ENCODE peak calls at places on chromosomes 3 and 15, in eight cellular contexts. Q is IMR-90, S is Peyer's patch, W is neural progenitor cell, C is testis, P is body of pancreas, G is uterus, H is breast epithelium. F is an unnamed sample.

GRCh38 chr15:101496198-101496986 is 6.9 kb upstream of the PCSK6 start:
- DNase-seq in C (no peak), H (no peak), S (no peak), Q (no peak), W (peak; percentile 34), P (no peak), G (no peak), F (no peak)

GRCh38 chr15:38558714-38559059 is 5.9 kb downstream of the RASGRP1 start:
- DNase-seq in G (no peak), P (no peak), W (peak; percentile 7), C (no peak), H (no peak), S (no peak), Q (peak; percentile 80), F (no peak)

GRCh38 chr3:135757421-135757820 is 208.1 kb upstream of the PPP2R3A start:
- DNase-seq in W (no peak), C (no peak), G (no peak), H (no peak), S (no peak), P (no peak), Q (no peak), F (no peak)

GRCh38 chr3:104438761-104439160 is 927.9 kb upstream of the ALCAM start:
- DNase-seq in C (no peak), Q (no peak), P (no peak), G (no peak), W (no peak), S (no peak), H (no peak), F (no peak)

GRCh38 chr3:30098206-30098605 is 508.2 kb upstream of the TGFBR2 start:
- DNase-seq in G (no peak), W (no peak), C (no peak), H (no peak), Q (peak; percentile 36), P (no peak), S (no peak), F (no peak)

GRCh38 chr3:106473576-106474506 is 605.0 kb upstream of the CBLB start:
- DNase-seq in C (no peak), Q (no peak), H (no peak), P (no peak), W (no peak), G (no peak), S (no peak), F (no peak)

GRCh38 chr3:71987089-71987735 is 202.3 kb upstream of the PROK2 start:
- DNase-seq in S (no peak), P (no peak), H (no peak), Q (peak; percentile 11), G (no peak), W (no peak), C (peak; percentile 26), F (no peak)

GRCh38 chr15:79433610-79434009 is 1.5 kb downstream of the MINAR1 start:
- DNase-seq in H (no peak), G (no peak), Q (no peak), C (no peak), P (no peak), W (peak; percentile 65), S (no peak), F (peak; percentile 28)

GRCh38 chr3:168653255-168653654 is 557.5 kb upstream of the GOLIM4 start:
- DNase-seq in C (no peak), W (peak; percentile 54), P (no peak), Q (no peak), H (no peak), S (no peak), G (no peak), F (no peak)

GRCh38 chr3:2392981-2393380 is 294.3 kb downstream of the CNTN4 start:
- DNase-seq in Q (no peak), W (no peak), S (no peak), H (no peak), G (no peak), C (no peak), P (no peak), F (no peak)

GRCh38 chr15:68481321-68481720 is 49.4 kb upstream of the ITGA11 start:
- DNase-seq in W (no peak), C (no peak), Q (no peak), G (no peak), S (no peak), H (no peak), P (no peak), F (no peak)

GRCh38 chr3:52176951-52177700 is 20.8 kb upstream of the ALAS1 start:
- DNase-seq in C (no peak), S (no peak), Q (no peak), H (peak; percentile 58), P (no peak), W (no peak), G (no peak), F (no peak)

GRCh38 chr3:9949115-9949514 is 3.1 kb downstream of the PRRT3 start:
- DNase-seq in S (peak; percentile 42), C (no peak), W (no peak), H (no peak), G (no peak), Q (no peak), P (no peak), F (no peak)

GRCh38 chr15:62569460-62570404 is 404.6 kb upstream of the C2CD4B start:
- DNase-seq in W (no peak), S (peak; percentile 79), G (no peak), C (peak; percentile 44), P (peak; percentile 74), H (peak; percentile 91), Q (peak; percentile 96), F (no peak)

GRCh38 chr3:169432692-169433432 is 230.7 kb downstream of the MECOM start:
- DNase-seq in S (no peak), G (no peak), C (no peak), H (no peak), P (peak; percentile 50), Q (no peak), W (no peak), F (no peak)

GRCh38 chr3:54146383-54147239 is 24.3 kb downstream of the CACNA2D3 start:
- DNase-seq in S (peak; percentile 48), C (peak; percentile 90), Q (no peak), P (peak; percentile 52), H (no peak), G (no peak), W (peak; percentile 85), F (peak; percentile 66)

GRCh38 chr3:190027116-190027515 is 93.6 kb downstream of the P3H2 start:
- DNase-seq in H (no peak), C (no peak), S (no peak), P (no peak), G (no peak), Q (no peak), W (no peak), F (no peak)

GRCh38 chr15:48177875-48178611 is at the start of gene MYEF2:
- DNase-seq in C (peak; percentile 89), H (peak; percentile 62), W (peak; percentile 95), Q (peak; percentile 67), S (peak; percentile 81), G (peak; percentile 36), P (peak; percentile 76), F (peak; percentile 95)

GRCh38 chr3:123620338-123620737 is 35.5 kb upstream of the HACD2 start:
- DNase-seq in W (no peak), S (no peak), C (peak; percentile 85), P (no peak), G (peak; percentile 78), H (no peak), Q (peak; percentile 94), F (no peak)

GRCh38 chr3:42098171-42098570 is 7.0 kb downstream of the TRAK1 start:
- DNase-seq in C (no peak), P (peak; percentile 0), Q (no peak), H (no peak), G (no peak), W (no peak), S (no peak), F (no peak)

GRCh38 chr3:42099020-42099765 is 8.0 kb downstream of the TRAK1 start:
- DNase-seq in Q (no peak), P (no peak), C (no peak), H (no peak), S (no peak), W (no peak), G (no peak), F (no peak)

GRCh38 chr3:42094992-42095391 is 3.8 kb downstream of the TRAK1 start:
- DNase-seq in S (no peak), Q (no peak), W (no peak), C (no peak), G (no peak), H (no peak), P (peak; percentile 11), F (peak; percentile 15)

GRCh38 chr3:42095540-42095939 is 4.4 kb downstream of the TRAK1 start:
- DNase-seq in C (no peak), G (no peak), S (no peak), Q (no peak), P (no peak), W (no peak), H (no peak), F (no peak)

GRCh38 chr3:42097166-42097946 is 6.2 kb downstream of the TRAK1 start:
- DNase-seq in G (no peak), Q (peak; percentile 86), W (no peak), C (no peak), S (no peak), H (no peak), P (peak; percentile 2), F (no peak)
- H3K4me1 ChIP-seq in G (no peaks in the 10 kb centered on the region), Q (peaks cover 23% of the 10 kb centered on the region), W (peaks cover 5% of the 10 kb centered on the region), C (peaks cover 23% of the 10 kb centered on the region), S (no peaks in the 10 kb centered on the region), H (no peaks in the 10 kb centered on the region), P (peaks cover 5% of the 10 kb centered on the region), F (no peaks in the 10 kb centered on the region)

GRCh38 chr15:30903497-30904187 is at the start of gene FAN1:
- DNase-seq in S (peak; percentile 94), W (peak; percentile 90), C (peak; percentile 95), Q (peak; percentile 84), P (peak; percentile 90), G (peak; percentile 77), H (peak; percentile 87), F (peak; percentile 92)

GRCh38 chr15:30906366-30906765 is 2.7 kb downstream of the FAN1 start:
- DNase-seq in G (no peak), H (no peak), S (no peak), P (no peak), W (no peak), C (no peak), Q (no peak), F (no peak)

GRCh38 chr15:30905821-30906220 is 2.1 kb downstream of the FAN1 start:
- DNase-seq in C (peak; percentile 50), Q (peak; percentile 18), W (no peak), S (no peak), H (no peak), P (no peak), G (no peak), F (no peak)

GRCh38 chr15:30901889-30902288 is 1.8 kb upstream of the FAN1 start:
- DNase-seq in W (no peak), Q (no peak), P (no peak), C (no peak), S (no peak), H (no peak), G (no peak), F (no peak)

GRCh38 chr15:30904812-30905211 is 1.1 kb downstream of the FAN1 start:
- DNase-seq in H (no peak), Q (no peak), W (no peak), G (no peak), P (no peak), C (no peak), S (no peak), F (no peak)
- H3K4me3 ChIP-seq in H (peak overlapping the region; percentile 95), Q (no peak overlapping the region), W (peak overlapping the region; percentile 77), G (peak overlapping the region; percentile 95), P (no peak overlapping the region), C (no peak overlapping the region), S (no peak overlapping the region), F (peak overlapping the region; percentile 60)

GRCh38 chr15:98956796-98957553 is 50.6 kb downstream of the PGPEP1L start:
- DNase-seq in W (no peak), Q (no peak), H (no peak), P (no peak), S (no peak), G (no peak), C (no peak), F (no peak)
- H3K4me1 ChIP-seq in W (no peaks in the 10 kb centered on the region), Q (peaks cover 24% of the 10 kb centered on the region), H (no peaks in the 10 kb centered on the region), P (peaks cover 26% of the 10 kb centered on the region), S (no peaks in the 10 kb centered on the region), G (peaks cover 6% of the 10 kb centered on the region), C (peaks cover 10% of the 10 kb centered on the region), F (no peaks in the 10 kb centered on the region)

GRCh38 chr3:170563712-170564423 is 22.0 kb downstream of the SLC7A14 start:
- DNase-seq in P (no peak), W (no peak), H (no peak), Q (peak; percentile 82), G (no peak), C (no peak), S (no peak), F (peak; percentile 46)
- H3K4me3 ChIP-seq in P (no peak overlapping the region), W (no peak overlapping the region), H (peak overlapping the region; percentile 45), Q (peak overlapping the region; percentile 23), G (no peak overlapping the region), C (no peak overlapping the region), S (no peak overlapping the region), F (peak overlapping the region; percentile 22)